ENCODE peak calls at places on chromosome 19, in five cellular contexts. X is activated T-helper 1 cell treated with anti-CD3 and anti-CD28 coated beads, Interleukin-12 subunit alpha, Interleukin-12 subunit beta, Interleukin-2, Interleukin-4 antibody, amounts not matched to agents 30 ng/mL and 10 ng/mL and 1 ng/mL, durations not matched to agents 14 hours and 24 hours and 36 hours; V is A549; G is NCI-H526; R is nephron progenitor cell. M is an unnamed sample.

GRCh38 chr19:1768918-1769644 is 15.8 kb downstream of the ONECUT3 start:
- DNase-seq in X (no peak), V (no peak), G (no peak), R (no peak), M (no peak)

GRCh38 chr19:8393871-8394250 is 3.7 kb downstream of the RAB11B start:
- DNase-seq in X (no peak), V (no peak), G (no peak), R (no peak), M (no peak)

GRCh38 chr19:6423499-6424189 is 967 bp downstream of the KHSRP start:
- DNase-seq in X (peak), V (peak), G (no peak), R (peak), M (peak)

GRCh38 chr19:18865973-18866799 is 29.8 kb downstream of the CERS1 start:
- DNase-seq in X (peak), V (peak), G (peak), R (peak), M (peak)

GRCh38 chr19:14511245-14511625 is 7.0 kb downstream of the DNAJB1 start:
- DNase-seq in X (no peak), V (no peak), G (no peak), R (no peak), M (no peak)

GRCh38 chr19:58543826-58544590 is at the start of gene TRIM28:
- DNase-seq in X (peak), V (peak), G (no peak), R (peak), M (peak)

GRCh38 chr19:9906475-9907087 is 29.7 kb downstream of the OLFM2 start:
- DNase-seq in X (no peak), V (no peak), G (no peak), R (no peak), M (no peak)

GRCh38 chr19:48064509-48064908 is 20.6 kb upstream of the CABP5 start:
- DNase-seq in X (no peak), V (no peak), G (no peak), R (no peak), M (no peak)

GRCh38 chr19:19238126-19238894 is 26.6 kb downstream of the NCAN start:
- DNase-seq in X (no peak), V (no peak), G (no peak), R (no peak), M (no peak)

GRCh38 chr19:45676851-45677263 is 8.8 kb downstream of the GIPR start:
- DNase-seq in X (peak), V (no peak), G (peak), R (no peak), M (peak)

GRCh38 chr19:11034449-11035213 is 54.6 kb upstream of the LDLR start:
- DNase-seq in X (no peak), V (no peak), G (no peak), R (no peak), M (no peak)

GRCh38 chr19:41193420-41194156 is 569 bp downstream of the CYP2S1 start:
- DNase-seq in X (no peak), V (peak), G (no peak), R (no peak), M (no peak)

GRCh38 chr19:18713550-18714117 is 30.2 kb downstream of the CRTC1 start:
- DNase-seq in X (no peak), V (no peak), G (no peak), R (no peak), M (no peak)

GRCh38 chr19:32675720-32676185 is at the start of gene RGS9BP:
- DNase-seq in X (peak), V (peak), G (peak), R (peak), M (peak)

GRCh38 chr19:11735375-11735774 is 3.4 kb downstream of the ZNF823 start:
- DNase-seq in X (no peak), V (no peak), G (no peak), R (no peak), M (peak)

GRCh38 chr19:29528350-29528945 is 2.7 kb downstream of the VSTM2B start:
- DNase-seq in X (peak), V (peak), G (peak), R (peak), M (peak)

GRCh38 chr19:5642204-5642603 is 19.3 kb downstream of the SAFB start:
- DNase-seq in X (no peak), V (no peak), G (no peak), R (no peak), M (no peak)

GRCh38 chr19:964761-965694 is 19.1 kb upstream of the WDR18 start:
- DNase-seq in X (no peak), V (no peak), G (peak), R (no peak), M (no peak)

GRCh38 chr19:2273356-2274184 is 8.4 kb downstream of the PEAK3 start:
- DNase-seq in X (peak), V (peak), G (peak), R (peak), M (peak)

GRCh38 chr19:42325896-42326771 is 699 bp downstream of the MEGF8 start:
- DNase-seq in X (no peak), V (peak), G (peak), R (peak), M (peak)